ENCODE peak calls at places on chromosomes 7 and 10, in ten cellular contexts. U is tibial nerve, E is cardiac muscle cell, Z is colonic mucosa, D is DND-41, Y is right lobe of liver, G is heart right ventricle, Q is kidney, J is psoas muscle, F is ovary. S is an unnamed sample.

GRCh38 chr7:5375925-5376324 is 47.7 kb downstream of the TNRC18 start:
- DNase-seq in U (no peak), E (no peak), Z (no peak), D (peak; percentile 11), Y (no peak), G (no peak), Q (no peak), J (no peak), F (no peak), S (no peak)

GRCh38 chr10:72175166-72175565 is 40.6 kb upstream of the ANAPC16 start:
- DNase-seq in U (no peak), E (no peak), Z (no peak), D (no peak), Y (no peak), G (no peak), Q (no peak), J (no peak), F (no peak), S (no peak)

GRCh38 chr10:92849576-92850090 is 1.3 kb downstream of the EXOC6 start:
- DNase-seq in U (no peak), E (no peak), Z (no peak), D (no peak), Y (no peak), G (no peak), Q (no peak), J (no peak), F (no peak), S (no peak)

GRCh38 chr7:151672706-151673105 is 153.0 kb upstream of the RHEB start:
- DNase-seq in U (no peak), E (no peak), Z (no peak), D (no peak), Y (peak; percentile 81), G (no peak), Q (no peak), J (no peak), F (no peak), S (no peak)

GRCh38 chr7:14747701-14748100 is 154.8 kb downstream of the DGKB start:
- DNase-seq in U (no peak), E (no peak), Z (no peak), D (no peak), Y (no peak), G (no peak), Q (no peak), J (no peak), F (no peak), S (no peak)

GRCh38 chr7:66257481-66257880 is 52.3 kb downstream of the TPST1 start:
- DNase-seq in U (no peak), E (no peak), Z (no peak), D (no peak), Y (no peak), G (no peak), Q (no peak), J (no peak), F (no peak), S (no peak)

GRCh38 chr10:24208661-24209420 is at the start of gene KIAA1217:
- DNase-seq in U (peak; percentile 26), E (peak; percentile 71), Z (peak; percentile 64), D (peak; percentile 52), Y (peak; percentile 48), G (peak; percentile 49), Q (peak; percentile 90), J (peak; percentile 88), F (peak; percentile 60), S (peak; percentile 72)

GRCh38 chr10:32121648-32122047 is 65.4 kb upstream of the KIF5B start:
- DNase-seq in U (no peak), E (no peak), Z (no peak), D (no peak), Y (no peak), G (no peak), Q (no peak), J (no peak), F (no peak), S (no peak)

GRCh38 chr7:116741625-116742316 is 69.8 kb downstream of the MET start:
- DNase-seq in U (no peak), E (no peak), Z (no peak), D (no peak), Y (peak; percentile 66), G (no peak), Q (no peak), J (no peak), F (no peak), S (no peak)

GRCh38 chr10:75972494-75973276 is 541.3 kb downstream of the LRMDA start:
- DNase-seq in U (peak; percentile 52), E (peak; percentile 51), Z (no peak), D (peak; percentile 16), Y (no peak), G (no peak), Q (no peak), J (no peak), F (peak; percentile 31), S (no peak)

GRCh38 chr7:142894112-142894835 is 8.7 kb upstream of the TRPV6 start:
- DNase-seq in U (no peak), E (no peak), Z (no peak), D (no peak), Y (peak; percentile 32), G (no peak), Q (no peak), J (no peak), F (no peak), S (no peak)

GRCh38 chr10:6667679-6668270 is 87.7 kb upstream of the PRKCQ start:
- DNase-seq in U (peak; percentile 16), E (peak; percentile 56), Z (peak; percentile 22), D (peak; percentile 64), Y (no peak), G (peak; percentile 13), Q (no peak), J (no peak), F (no peak), S (no peak)

GRCh38 chr7:6479067-6479466 is 31.3 kb upstream of the DAGLB start:
- DNase-seq in U (no peak), E (no peak), Z (no peak), D (peak; percentile 25), Y (no peak), G (no peak), Q (no peak), J (no peak), F (no peak), S (peak; percentile 18)

GRCh38 chr10:119360181-119360921 is 153.0 kb downstream of the GRK5 start:
- DNase-seq in U (no peak), E (no peak), Z (no peak), D (peak; percentile 10), Y (no peak), G (peak; percentile 65), Q (peak; percentile 56), J (peak; percentile 66), F (no peak), S (no peak)

GRCh38 chr7:27242580-27243339 is at the start of gene EVX1:
- DNase-seq in U (no peak), E (no peak), Z (no peak), D (no peak), Y (no peak), G (no peak), Q (no peak), J (no peak), F (no peak), S (no peak)

DNA sequence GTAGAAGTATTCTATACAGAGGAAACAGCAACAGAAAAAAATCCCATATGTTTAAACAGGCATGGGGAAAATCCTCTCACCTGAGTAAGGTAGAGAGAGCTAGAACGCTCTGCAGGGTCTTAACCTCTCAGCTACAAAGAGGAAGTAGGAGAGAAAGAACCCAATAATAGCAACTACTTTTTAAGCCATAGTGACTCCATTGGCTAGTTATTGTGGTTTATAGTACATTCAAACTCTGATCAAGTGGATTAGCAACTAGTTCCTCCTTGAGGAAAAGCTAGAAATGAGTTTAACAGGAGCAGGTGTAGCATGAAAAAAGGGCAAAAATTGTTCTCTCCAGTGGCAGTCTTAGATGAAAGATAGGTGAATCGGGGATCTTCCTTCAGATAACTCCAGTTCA is 89.7 kb downstream of the HGF start:
- DNase-seq in U (no peak), E (no peak), Z (no peak), D (no peak), Y (no peak), G (no peak), Q (no peak), J (no peak), F (no peak), S (no peak)
- H3K4me1 ChIP-seq in U (peaks cover 6% of the 10 kb centered on the region), E (peaks cover 23% of the 10 kb centered on the region), Z (no peaks in the 10 kb centered on the region), D (no peaks in the 10 kb centered on the region), Y (no peaks in the 10 kb centered on the region), G (peaks cover 14% of the 10 kb centered on the region), Q (no peaks in the 10 kb centered on the region), J (no peaks in the 10 kb centered on the region), F (no peaks in the 10 kb centered on the region), S (no peaks in the 10 kb centered on the region)

GRCh38 chr10:89475567-89475966 is 59.8 kb downstream of the SLC16A12 start:
- DNase-seq in U (no peak), E (no peak), Z (no peak), D (no peak), Y (no peak), G (no peak), Q (no peak), J (no peak), F (no peak), S (no peak)

GRCh38 chr10:89476150-89476549 is 59.2 kb downstream of the SLC16A12 start:
- DNase-seq in U (no peak), E (no peak), Z (no peak), D (no peak), Y (no peak), G (no peak), Q (no peak), J (no peak), F (no peak), S (no peak)

GRCh38 chr10:89478085-89478738 is 57.2 kb downstream of the SLC16A12 start:
- DNase-seq in U (no peak), E (peak; percentile 71), Z (no peak), D (no peak), Y (no peak), G (no peak), Q (no peak), J (no peak), F (no peak), S (no peak)

GRCh38 chr10:89475137-89475536 is 60.3 kb downstream of the SLC16A12 start:
- DNase-seq in U (no peak), E (no peak), Z (no peak), D (no peak), Y (no peak), G (no peak), Q (no peak), J (no peak), F (no peak), S (no peak)

GRCh38 chr10:89476676-89477075 is 58.7 kb downstream of the SLC16A12 start:
- DNase-seq in U (no peak), E (peak; percentile 73), Z (no peak), D (no peak), Y (peak; percentile 52), G (no peak), Q (peak; percentile 73), J (peak; percentile 50), F (no peak), S (no peak)
- TF ChIP-seq CTCF in U (no peak), E (no peak), Z (no peak), D (no peak), Y (no peak), G (no peak), Q (no peak), J (no peak), F (no peak), S (no peak)

GRCh38 chr10:97928897-97929296 is 79.3 kb downstream of the GOLGA7B start:
- DNase-seq in U (no peak), E (peak; percentile 13), Z (no peak), D (no peak), Y (no peak), G (no peak), Q (no peak), J (no peak), F (no peak), S (no peak)
- H3K36me3 ChIP-seq in U (no peaks in the 10 kb centered on the region), E (no peaks in the 10 kb centered on the region), Z (no peaks in the 10 kb centered on the region), D (no peaks in the 10 kb centered on the region), Y (no peaks in the 10 kb centered on the region), G (no peaks in the 10 kb centered on the region), Q (no peaks in the 10 kb centered on the region), J (no peaks in the 10 kb centered on the region), F (no peaks in the 10 kb centered on the region), S (no peaks in the 10 kb centered on the region)

GRCh38 chr7:101165075-101165957 is at the start of gene VGF:
- DNase-seq in U (peak; percentile 84), E (peak; percentile 94), Z (peak; percentile 95), D (no peak), Y (peak; percentile 90), G (peak; percentile 91), Q (peak; percentile 98), J (peak; percentile 95), F (peak; percentile 92), S (peak; percentile 96)
- H3K4me1 ChIP-seq in U (peaks cover 62% of the 10 kb centered on the region), E (peaks cover 17% of the 10 kb centered on the region), Z (peaks cover 14% of the 10 kb centered on the region), D (peaks cover 67% of the 10 kb centered on the region), Y (no peaks in the 10 kb centered on the region), G (peaks cover 50% of the 10 kb centered on the region), Q (peaks cover 24% of the 10 kb centered on the region), J (peaks cover 4% of the 10 kb centered on the region), F (peaks cover 15% of the 10 kb centered on the region), S (peaks cover 41% of the 10 kb centered on the region)